ENCODE peak calls at places on chromosomes 13 and 19, in nine cellular contexts. S is GM23338, K is SK-N-SH, P is neural progenitor cell, O is PC-3, T is hepatocyte, B is OCI-LY7, G is HCT116, Z is MM.1S. U is an unnamed sample.

GRCh38 chr13:19050901-19051300 is 130.7 kb downstream of the TUBA3C start:
- DNase-seq in S (no peak), T (no peak), G (no peak), P (no peak), B (no peak), K (no peak), Z (no peak), O (no peak), U (no peak)

GRCh38 chr13:107977175-107977574 is 238.2 kb downstream of the LIG4 start:
- DNase-seq in T (no peak), B (no peak), P (no peak), O (no peak), S (no peak), Z (no peak), K (no peak), G (no peak), U (no peak)

GRCh38 chr19:19500975-19501644 is 14.2 kb downstream of the TSSK6 start:
- DNase-seq in P (no peak), B (no peak), S (peak), Z (no peak), K (no peak), G (no peak), T (no peak), O (no peak), U (no peak)

GRCh38 chr13:76383671-76384461 is 502.3 kb downstream of the KCTD12 start:
- DNase-seq in B (no peak), K (peak), Z (no peak), S (no peak), G (no peak), P (no peak), T (peak), O (peak), U (peak)

GRCh38 chr19:56309511-56310185 is 5.0 kb downstream of the ZSCAN5A start:
- DNase-seq in K (peak), Z (peak), S (peak), G (peak), B (peak), T (peak), O (peak), P (peak), U (peak)

GRCh38 chr13:108950333-108951010 is 321.1 kb downstream of the MYO16 start:
- DNase-seq in P (no peak), Z (no peak), O (no peak), K (no peak), T (no peak), S (no peak), G (no peak), B (no peak), U (no peak)

GRCh38 chr13:114027826-114028225 is 54.0 kb upstream of the C13orf46 start:
- DNase-seq in O (no peak), T (no peak), K (no peak), G (no peak), Z (peak), S (no peak), P (no peak), B (peak), U (no peak)

GRCh38 chr19:46141421-46141820 is 6.6 kb upstream of the IGFL2 start:
- DNase-seq in O (no peak), S (no peak), B (no peak), G (no peak), K (no peak), T (no peak), Z (no peak), P (no peak), U (no peak)

GRCh38 chr19:3665681-3666544 is 34.4 kb downstream of the PIP5K1C start:
- DNase-seq in S (peak), K (peak), P (peak), T (peak), B (peak), G (no peak), O (peak), Z (peak), U (peak)

GRCh38 chr13:110499621-110500281 is 61.8 kb downstream of the RAB20 start:
- DNase-seq in S (no peak), Z (no peak), P (no peak), K (no peak), B (no peak), O (peak), T (no peak), G (no peak), U (no peak)

GRCh38 chr13:86581711-86582110 is 782.5 kb upstream of the SLITRK6 start:
- DNase-seq in B (no peak), K (no peak), G (no peak), T (peak), O (peak), S (no peak), Z (no peak), P (no peak), U (peak)

GRCh38 chr19:6509118-6509971 is 7.2 kb upstream of the TUBB4A start:
- DNase-seq in S (no peak), O (no peak), T (peak), G (no peak), B (no peak), K (no peak), P (no peak), Z (no peak), U (peak)

GRCh38 chr13:59103004-59103768 is 1060.5 kb downstream of the DIAPH3 start:
- DNase-seq in P (no peak), S (no peak), G (no peak), Z (no peak), K (peak), T (peak), B (no peak), O (no peak), U (no peak)

GRCh38 chr13:110714798-110715394 is 1.4 kb downstream of the ING1 start:
- DNase-seq in B (peak), S (peak), O (peak), T (peak), G (no peak), P (peak), Z (peak), K (no peak), U (peak)

GRCh38 chr19:42872608-42873007 is 6.9 kb downstream of the PSG1 start:
- DNase-seq in O (no peak), S (no peak), Z (no peak), K (no peak), G (no peak), B (no peak), P (no peak), T (no peak), U (no peak)

GRCh38 chr19:55541091-55541490 is 4.2 kb upstream of the SBK2 start:
- DNase-seq in G (no peak), P (no peak), S (no peak), B (no peak), O (no peak), K (no peak), T (no peak), Z (no peak), U (no peak)

GRCh38 chr19:56155124-56155687 is 14.1 kb downstream of the ZNF444 start:
- DNase-seq in G (no peak), S (peak), T (no peak), O (no peak), K (peak), B (no peak), P (peak), Z (no peak), U (peak)

GRCh38 chr19:53730391-53730790 is 93.7 kb downstream of the NLRP12 start:
- DNase-seq in O (no peak), B (no peak), Z (no peak), P (no peak), K (no peak), T (no peak), G (no peak), S (no peak), U (no peak)

GRCh38 chr13:26024558-26024957 is 27.3 kb downstream of the SHISA2 start:
- DNase-seq in T (no peak), P (peak), G (no peak), Z (no peak), O (no peak), S (no peak), B (no peak), K (no peak), U (no peak)

GRCh38 chr19:18531485-18531884 is 9.6 kb upstream of the ELL start:
- DNase-seq in S (no peak), G (no peak), B (no peak), T (no peak), K (no peak), Z (no peak), O (no peak), P (no peak), U (no peak)

GRCh38 chr13:106291006-106291405 is 244.5 kb downstream of the EFNB2 start:
- DNase-seq in P (no peak), K (no peak), O (peak), S (no peak), Z (no peak), B (no peak), G (no peak), T (no peak), U (peak)

GRCh38 chr19:49073514-49074378 is 1.2 kb upstream of the KCNA7 start:
- DNase-seq in P (peak), T (no peak), S (peak), G (peak), O (peak), B (peak), K (peak), Z (no peak), U (peak)

GRCh38 chr19:4380254-4380727 is 20.1 kb downstream of the SH3GL1 start:
- DNase-seq in P (no peak), G (no peak), T (no peak), K (peak), S (no peak), B (peak), Z (no peak), O (no peak), U (peak)

GRCh38 chr19:36931684-36932083 is 15.6 kb downstream of the ZNF568 start:
- DNase-seq in Z (no peak), B (no peak), K (no peak), P (no peak), S (no peak), G (no peak), T (no peak), O (no peak), U (no peak)

GRCh38 chr13:31073859-31074718 is 87.6 kb downstream of the HSPH1 start:
- DNase-seq in K (no peak), G (no peak), B (peak), S (no peak), P (peak), O (no peak), T (peak), Z (peak), U (peak)

GRCh38 chr19:47514151-47514868 is 553 bp downstream of the NAPA start:
- DNase-seq in K (peak), B (no peak), S (no peak), O (no peak), P (peak), T (peak), G (no peak), Z (peak), U (peak)

GRCh38 chr19:40280608-40281221 is 4.4 kb downstream of the AKT2 start:
- DNase-seq in G (no peak), Z (no peak), P (no peak), S (peak), O (no peak), T (peak), B (peak), K (no peak), U (no peak)

GRCh38 chr19:55247621-55248099 is 11.2 kb downstream of the PPP6R1 start:
- DNase-seq in B (no peak), Z (no peak), O (peak), G (no peak), K (peak), S (no peak), P (no peak), T (no peak), U (peak)

GRCh38 chr19:42634409-42635232 is 39.9 kb upstream of the CEACAM8 start:
- DNase-seq in T (no peak), Z (peak), O (peak), P (peak), K (peak), B (peak), S (peak), G (peak), U (peak)

GRCh38 chr19:57803594-57804325 is 11.0 kb downstream of the ZNF552 start:
- DNase-seq in Z (no peak), G (peak), S (peak), T (peak), P (peak), O (peak), B (no peak), K (peak), U (peak)

GRCh38 chr19:9323557-9323918 is 441 bp upstream of the ZNF559 start:
- DNase-seq in G (peak), T (peak), S (peak), O (peak), Z (peak), K (peak), P (no peak), B (peak), U (peak)

GRCh38 chr19:44874317-44874716 is 16.7 kb upstream of the TOMM40 start:
- DNase-seq in B (no peak), K (no peak), T (no peak), G (no peak), P (no peak), S (no peak), Z (no peak), O (no peak), U (no peak)

GRCh38 chr19:18294467-18294864 is 13.0 kb upstream of the JUND start:
- DNase-seq in G (no peak), K (peak), P (peak), B (peak), T (no peak), S (peak), O (peak), Z (peak), U (no peak)

GRCh38 chr19:3433805-3434540 is 46.4 kb downstream of the SMIM24 start:
- DNase-seq in G (no peak), Z (no peak), P (no peak), B (no peak), O (no peak), K (no peak), S (no peak), T (no peak), U (no peak)

GRCh38 chr19:6987850-6988249 is 33.4 kb downstream of the MBD3L2B start:
- DNase-seq in O (no peak), B (no peak), G (no peak), P (no peak), Z (no peak), K (no peak), S (no peak), T (no peak), U (no peak)

GRCh38 chr19:11560404-11560988 is 1.5 kb upstream of the ELOF1 start:
- DNase-seq in S (peak), B (peak), G (peak), P (peak), O (peak), K (peak), T (peak), Z (peak), U (peak)
- TF ChIP-seq EZH2phosphoT487 in S (no peak), B (no peak), G (no peak), P (no peak), O (no peak), K (no peak), T (no peak), Z (no peak), U (no peak)

GRCh38 chr19:41551212-41551610 is 24.8 kb upstream of the CEACAM21 start:
- DNase-seq in Z (no peak), S (no peak), K (no peak), P (no peak), B (no peak), O (no peak), T (no peak), G (no peak), U (no peak)
- TF ChIP-seq EZH2phosphoT487 in Z (no peak), S (no peak), K (no peak), P (no peak), B (no peak), O (no peak), T (no peak), G (no peak), U (no peak)

GRCh38 chr13:91721413-91721812 is 323.0 kb downstream of the GPC5 start:
- DNase-seq in B (no peak), K (no peak), G (no peak), P (no peak), Z (no peak), O (no peak), S (no peak), T (no peak), U (no peak)
- TF ChIP-seq EZH2phosphoT487 in B (no peak), K (no peak), G (no peak), P (no peak), Z (no peak), O (no peak), S (no peak), T (no peak), U (no peak)

DNA sequence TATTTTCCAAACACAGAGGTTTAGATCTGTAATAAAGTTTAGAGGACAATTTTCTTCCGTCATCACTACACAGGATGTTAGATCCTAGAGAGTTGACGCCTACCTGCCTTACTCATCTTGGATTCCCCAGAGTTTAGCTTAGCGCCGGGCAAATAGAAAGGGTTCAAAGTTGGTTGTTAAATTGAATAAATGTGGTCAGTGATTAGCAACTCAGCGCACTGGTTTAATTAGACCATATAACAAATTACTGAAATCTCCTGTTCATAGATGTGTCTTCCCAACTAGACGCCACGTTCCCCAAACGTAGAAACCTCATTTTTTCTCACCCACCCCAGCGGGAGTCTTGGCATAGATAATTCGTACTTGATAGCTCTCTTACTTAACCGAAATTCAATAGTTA is 761 bp upstream of the UFM1 start:
- DNase-seq in K (no peak), B (no peak), T (peak), G (no peak), O (peak), S (no peak), Z (no peak), P (no peak), U (peak)
- TF ChIP-seq EZH2phosphoT487 in K (no peak), B (no peak), T (no peak), G (no peak), O (no peak), S (no peak), Z (no peak), P (no peak), U (no peak)

GRCh38 chr13:38981096-38981495 is 9.5 kb downstream of the STOML3 start:
- DNase-seq in O (no peak), T (no peak), G (no peak), K (no peak), P (peak), Z (no peak), S (peak), B (no peak), U (no peak)
- TF ChIP-seq EZH2phosphoT487 in O (no peak), T (no peak), G (no peak), K (no peak), P (no peak), Z (no peak), S (no peak), B (no peak), U (no peak)

DNA sequence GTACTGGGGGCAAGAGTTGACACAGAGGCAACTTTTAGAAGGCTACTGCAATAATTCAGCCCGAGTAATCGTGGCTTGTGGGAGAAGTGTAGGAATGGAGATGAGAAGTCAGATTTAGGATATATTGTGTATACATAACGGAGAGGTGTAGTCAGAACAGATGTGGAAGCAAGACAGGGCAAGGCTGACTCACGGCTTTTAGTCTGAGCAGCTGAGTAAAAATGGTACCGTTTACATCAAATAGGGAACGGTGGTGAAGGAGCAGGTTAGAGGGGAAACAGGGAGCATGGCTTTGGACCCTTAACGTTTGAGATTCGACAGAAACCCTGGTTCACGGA is 796 bp upstream of the LSM14A start:
- DNase-seq in K (no peak), O (peak), T (no peak), B (no peak), Z (no peak), P (no peak), S (no peak), G (no peak), U (peak)
- TF ChIP-seq EZH2phosphoT487 in K (no peak), O (no peak), T (no peak), B (no peak), Z (no peak), P (no peak), S (no peak), G (no peak), U (no peak)

DNA sequence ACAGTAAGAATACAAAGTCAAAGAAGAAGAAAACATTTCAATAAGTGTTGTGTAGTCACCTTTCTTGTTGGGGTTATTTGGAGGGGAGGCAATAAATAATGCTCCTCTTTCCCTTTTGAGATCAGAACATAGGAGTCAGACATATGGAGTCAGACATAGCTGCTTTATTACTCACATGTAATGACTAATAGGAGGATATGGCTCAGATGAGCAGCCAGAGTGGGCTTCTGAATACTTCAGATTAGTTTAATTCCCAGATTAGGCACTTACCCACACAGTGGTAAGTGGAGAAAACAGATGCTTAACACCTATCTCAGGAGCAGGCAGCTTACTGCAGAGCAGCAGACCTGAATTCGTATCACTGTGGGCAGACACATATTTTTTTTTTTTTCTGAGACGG is 31.7 kb upstream of the C1QTNF9B start:
- DNase-seq in G (no peak), B (no peak), P (no peak), O (peak), K (peak), Z (no peak), S (no peak), T (no peak), U (peak)
- TF ChIP-seq EZH2phosphoT487 in G (no peak), B (no peak), P (no peak), O (no peak), K (no peak), Z (no peak), S (no peak), T (no peak), U (no peak)

GRCh38 chr19:2191456-2191931 is 27.8 kb downstream of the DOT1L start:
- DNase-seq in T (peak), O (no peak), Z (no peak), S (no peak), K (no peak), P (no peak), G (no peak), B (no peak), U (no peak)

GRCh38 chr19:2190848-2191455 is 27.2 kb downstream of the DOT1L start:
- DNase-seq in O (no peak), Z (no peak), G (no peak), K (no peak), T (no peak), S (no peak), P (no peak), B (no peak), U (no peak)

GRCh38 chr19:2187164-2187563 is 23.4 kb downstream of the DOT1L start:
- DNase-seq in P (no peak), K (no peak), S (no peak), T (no peak), Z (no peak), G (no peak), O (no peak), B (no peak), U (no peak)

GRCh38 chr19:2188708-2189385 is 25.1 kb downstream of the DOT1L start:
- DNase-seq in K (no peak), O (no peak), Z (no peak), B (no peak), G (no peak), S (no peak), T (no peak), P (no peak), U (peak)

DNA sequence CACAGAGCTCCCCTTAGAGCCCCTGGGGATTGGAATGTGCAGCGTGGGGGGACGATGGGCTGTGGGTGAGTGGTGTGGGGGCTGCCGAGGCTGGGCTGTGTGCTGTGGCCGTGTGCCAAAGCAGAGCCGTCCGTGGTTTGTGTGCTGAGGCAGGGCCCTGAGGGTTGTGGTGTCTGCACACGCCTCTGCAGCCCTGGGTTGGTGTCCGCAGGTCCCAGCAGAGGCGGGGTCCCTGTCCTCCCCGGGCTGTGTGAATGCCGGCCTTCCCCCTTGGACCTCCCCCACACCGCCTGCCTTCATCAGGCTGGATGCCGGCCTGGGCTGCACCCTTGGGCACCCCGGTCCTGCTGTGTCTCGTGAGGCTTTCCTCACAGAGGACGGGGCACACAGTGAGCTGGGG is 26.1 kb downstream of the DOT1L start:
- DNase-seq in O (no peak), Z (no peak), T (no peak), K (no peak), P (no peak), S (no peak), G (no peak), B (no peak), U (no peak)
- TF ChIP-seq EZH2phosphoT487 in O (no peak), Z (no peak), T (no peak), K (no peak), P (no peak), S (no peak), G (no peak), B (no peak), U (no peak)

GRCh38 chr13:33745370-33746324 is 72.3 kb upstream of the RFC3 start:
- DNase-seq in T (no peak), K (no peak), B (peak), G (no peak), S (no peak), P (no peak), O (no peak), Z (no peak), U (no peak)
- TF ChIP-seq EZH2phosphoT487 in T (no peak), K (no peak), B (no peak), G (no peak), S (no peak), P (no peak), O (no peak), Z (no peak), U (no peak)

GRCh38 chr13:105159794-105160193 is 1375.7 kb downstream of the EFNB2 start:
- DNase-seq in Z (peak), O (no peak), G (no peak), S (no peak), P (no peak), K (no peak), B (no peak), T (no peak), U (no peak)
- TF ChIP-seq EZH2phosphoT487 in Z (no peak), O (no peak), G (no peak), S (no peak), P (no peak), K (no peak), B (no peak), T (no peak), U (no peak)